ENCODE peak calls at places on chromosomes 3 and 15, in four cellular contexts. M, C, G and N are unnamed samples.

GRCh38 chr15:63238796-63239195 is 38.6 kb upstream of the APH1B start:
- DNase-seq in M (no peak), C (no peak), G (peak), N (no peak)

GRCh38 chr3:41247590-41247989 is 48.3 kb downstream of the CTNNB1 start:
- DNase-seq in M (no peak), C (no peak), G (no peak), N (no peak)

GRCh38 chr15:74616020-74616939 is 644 bp downstream of the CLK3 start:
- DNase-seq in M (no peak), C (peak), G (peak), N (peak)

GRCh38 chr15:91655891-91656290 is 197.6 kb upstream of the SLCO3A1 start:
- DNase-seq in M (no peak), C (no peak), G (no peak), N (no peak)

GRCh38 chr3:195247086-195247862 is 23.7 kb downstream of the XXYLT1 start:
- DNase-seq in M (no peak), C (no peak), G (no peak), N (no peak)

GRCh38 chr3:156291269-156292123 is 171.1 kb downstream of the KCNAB1 start:
- DNase-seq in M (no peak), C (no peak), G (peak), N (peak)

GRCh38 chr3:167575000-167575399 is 78.7 kb downstream of the WDR49 start:
- DNase-seq in M (no peak), C (no peak), G (no peak), N (no peak)

GRCh38 chr3:61239871-61240270 is 11.4 kb downstream of the FHIT start:
- DNase-seq in M (no peak), C (no peak), G (no peak), N (no peak)

GRCh38 chr3:81823882-81824395 is 62.5 kb upstream of the GBE1 start:
- DNase-seq in M (no peak), C (no peak), G (no peak), N (no peak)

GRCh38 chr3:27141668-27142067 is 227.5 kb downstream of the NEK10 start:
- DNase-seq in M (no peak), C (no peak), G (no peak), N (no peak)

GRCh38 chr15:74955796-74956647 is 550 bp downstream of the RPP25 start:
- DNase-seq in M (peak), C (peak), G (no peak), N (no peak)

GRCh38 chr15:41940441-41940857 is 31.9 kb downstream of the EHD4 start:
- DNase-seq in M (no peak), C (no peak), G (peak), N (no peak)

GRCh38 chr3:116129187-116129945 is 315.9 kb downstream of the LSAMP start:
- DNase-seq in M (no peak), C (no peak), G (no peak), N (no peak)

GRCh38 chr3:179045719-179046402 is 25.7 kb downstream of the ZMAT3 start:
- DNase-seq in M (no peak), C (no peak), G (no peak), N (no peak)

GRCh38 chr3:127831723-127832172 is 9.4 kb upstream of the MGLL start:
- DNase-seq in M (no peak), C (peak), G (no peak), N (peak)

GRCh38 chr3:73868688-73869315 is 244.1 kb upstream of the PDZRN3 start:
- DNase-seq in M (peak), C (peak), G (peak), N (peak)

GRCh38 chr15:33866101-33866737 is 102.1 kb upstream of the CHRM5 start:
- DNase-seq in M (no peak), C (no peak), G (no peak), N (no peak)

GRCh38 chr3:46186856-46187700 is 21.0 kb downstream of the CCR1 start:
- DNase-seq in M (no peak), C (no peak), G (no peak), N (no peak)

GRCh38 chr15:100650685-100651084 is 48.3 kb downstream of the ASB7 start:
- DNase-seq in M (peak), C (no peak), G (no peak), N (no peak)

GRCh38 chr3:101050061-101050460 is 56.8 kb upstream of the ABI3BP start:
- DNase-seq in M (no peak), C (no peak), G (no peak), N (no peak)

GRCh38 chr3:116302087-116302747 is 143.1 kb downstream of the LSAMP start:
- DNase-seq in M (no peak), C (no peak), G (no peak), N (no peak)

GRCh38 chr3:165641569-165642310 is 195.5 kb downstream of the BCHE start:
- DNase-seq in M (no peak), C (no peak), G (no peak), N (no peak)

GRCh38 chr3:32414527-32415202 is 23.0 kb downstream of the CMTM7 start:
- DNase-seq in M (no peak), C (peak), G (peak), N (no peak)

GRCh38 chr3:188171682-188172467 is 17.9 kb downstream of the LPP start:
- DNase-seq in M (no peak), C (no peak), G (no peak), N (no peak)

GRCh38 chr3:154851644-154852043 is 228.5 kb upstream of the MME start:
- DNase-seq in M (no peak), C (no peak), G (no peak), N (no peak)

GRCh38 chr15:89477411-89478242 is 18.8 kb downstream of the RHCG start:
- DNase-seq in M (no peak), C (no peak), G (no peak), N (no peak)

GRCh38 chr3:128385080-128385832 is 81.4 kb downstream of the DNAJB8 start:
- DNase-seq in M (no peak), C (peak), G (no peak), N (no peak)

GRCh38 chr15:49215768-49216739 is 46.0 kb downstream of the GALK2 start:
- DNase-seq in M (no peak), C (peak), G (peak), N (no peak)

GRCh38 chr3:66177026-66177425 is 43.8 kb upstream of the SLC25A26 start:
- DNase-seq in M (no peak), C (no peak), G (no peak), N (no peak)

GRCh38 chr3:85912981-85913380 is 954.2 kb downstream of the CADM2 start:
- DNase-seq in M (no peak), C (no peak), G (peak), N (no peak)

GRCh38 chr15:53759333-53759975 is at the start of gene WDR72:
- DNase-seq in M (no peak), C (peak), G (no peak), N (peak)

GRCh38 chr15:25616471-25616870 is 177.6 kb upstream of the UBE3A start:
- DNase-seq in M (no peak), C (no peak), G (no peak), N (no peak)

GRCh38 chr3:81592101-81592500 is 169.3 kb downstream of the GBE1 start:
- DNase-seq in M (no peak), C (no peak), G (peak), N (no peak)

GRCh38 chr3:107392549-107393165 is 15.4 kb downstream of the CCDC54 start:
- DNase-seq in M (no peak), C (no peak), G (peak), N (no peak)

GRCh38 chr15:70016511-70016994 is 81.2 kb downstream of the TLE3 start:
- DNase-seq in M (no peak), C (peak), G (no peak), N (no peak)

GRCh38 chr15:70017025-70017424 is 80.7 kb downstream of the TLE3 start:
- DNase-seq in M (no peak), C (no peak), G (no peak), N (no peak)

GRCh38 chr15:70018646-70019600 is 78.8 kb downstream of the TLE3 start:
- DNase-seq in M (no peak), C (peak), G (no peak), N (peak)

GRCh38 chr15:70020229-70020628 is 77.5 kb downstream of the TLE3 start:
- DNase-seq in M (no peak), C (no peak), G (no peak), N (no peak)

DNA sequence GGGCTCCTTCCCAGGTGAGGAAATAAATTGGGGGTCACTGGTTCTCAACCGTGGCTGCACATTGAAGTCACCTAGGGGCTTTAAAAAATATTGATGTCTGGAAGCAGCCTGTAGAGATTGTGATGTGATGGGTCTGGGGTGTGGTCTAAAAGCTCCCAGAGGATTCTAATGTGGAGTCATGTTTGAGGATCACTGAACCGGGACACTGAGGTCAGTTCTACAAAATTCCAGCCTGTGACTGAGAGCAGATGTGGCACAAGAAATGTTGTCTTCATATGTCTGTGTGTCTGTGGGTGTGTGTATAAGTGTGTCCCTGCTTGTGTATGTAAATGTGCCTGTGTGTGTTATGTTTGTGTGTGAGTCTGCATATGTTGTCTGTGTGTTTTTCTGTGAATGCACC is 79.9 kb downstream of the TLE3 start:
- DNase-seq in M (no peak), C (no peak), G (no peak), N (no peak)
- H3K27ac ChIP-seq in M (no peak), C (no peak), G (no peak), N (no peak)

GRCh38 chr3:24829011-24829581 is 334.4 kb upstream of the THRB start:
- DNase-seq in M (peak), C (peak), G (no peak), N (peak)

GRCh38 chr3:24829632-24830229 is 335.1 kb upstream of the THRB start:
- DNase-seq in M (peak), C (peak), G (no peak), N (peak)

GRCh38 chr3:24832878-24833277 is 338.2 kb upstream of the THRB start:
- DNase-seq in M (no peak), C (no peak), G (peak), N (peak)

GRCh38 chr3:24834442-24834841 is 339.8 kb upstream of the THRB start:
- DNase-seq in M (no peak), C (no peak), G (no peak), N (no peak)

DNA sequence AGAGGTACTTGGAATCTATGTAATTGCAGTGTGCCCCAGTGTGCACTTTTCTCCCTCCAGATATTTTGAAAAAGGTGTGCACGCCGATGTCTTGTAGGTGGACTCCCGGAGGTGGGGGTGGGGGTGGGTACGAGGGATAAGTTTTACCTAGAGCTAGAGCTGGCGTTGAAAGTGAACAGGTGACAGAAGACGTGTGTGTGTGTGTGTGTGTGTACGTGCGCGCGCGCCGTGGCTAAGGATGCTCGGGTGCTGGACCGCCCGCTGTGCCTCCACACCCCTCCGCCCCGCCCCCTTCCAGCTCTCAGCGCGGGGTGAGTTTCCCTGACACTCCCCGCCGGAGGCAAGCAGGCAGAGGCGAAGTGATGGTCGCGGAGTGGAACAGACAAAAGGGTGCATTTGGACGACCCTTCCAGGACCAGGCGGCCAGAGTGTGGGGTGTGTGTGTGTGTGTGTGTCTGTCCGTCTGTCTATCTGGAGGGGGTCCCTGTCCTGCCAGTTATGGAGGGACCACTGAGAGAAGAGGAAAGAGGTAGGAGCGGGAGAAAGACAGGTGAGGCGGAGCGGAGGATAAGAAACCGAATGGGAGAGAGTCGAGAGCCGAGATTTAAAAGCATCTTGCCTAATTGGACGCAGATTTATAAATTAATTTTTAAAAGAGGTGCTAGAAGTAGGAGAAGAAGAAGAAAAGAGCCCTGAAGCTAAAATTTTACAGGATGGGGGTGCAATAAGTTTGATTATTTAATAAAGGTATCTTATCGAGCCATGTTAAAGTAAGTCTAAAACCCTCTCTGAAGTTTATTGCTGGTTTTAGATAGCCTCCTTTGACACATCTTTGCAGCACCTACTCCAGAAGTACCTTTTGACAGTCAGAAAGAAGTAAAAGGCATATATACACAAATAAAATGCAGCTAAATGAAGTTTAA is 335.8 kb upstream of the THRB start:
- DNase-seq in M (no peak), C (peak), G (no peak), N (peak)
- H3K4me3 ChIP-seq in M (peak), C (peak), G (peak), N (peak)

GRCh38 chr3:71203727-71204488 is 379.6 kb downstream of the FOXP1 start:
- DNase-seq in M (no peak), C (no peak), G (no peak), N (no peak)

GRCh38 chr3:71206305-71206704 is 377.2 kb downstream of the FOXP1 start:
- DNase-seq in M (no peak), C (no peak), G (no peak), N (no peak)

GRCh38 chr3:71206821-71207220 is 376.7 kb downstream of the FOXP1 start:
- DNase-seq in M (no peak), C (no peak), G (no peak), N (no peak)

GRCh38 chr3:71201939-71202338 is 381.6 kb downstream of the FOXP1 start:
- DNase-seq in M (no peak), C (peak), G (no peak), N (no peak)

DNA sequence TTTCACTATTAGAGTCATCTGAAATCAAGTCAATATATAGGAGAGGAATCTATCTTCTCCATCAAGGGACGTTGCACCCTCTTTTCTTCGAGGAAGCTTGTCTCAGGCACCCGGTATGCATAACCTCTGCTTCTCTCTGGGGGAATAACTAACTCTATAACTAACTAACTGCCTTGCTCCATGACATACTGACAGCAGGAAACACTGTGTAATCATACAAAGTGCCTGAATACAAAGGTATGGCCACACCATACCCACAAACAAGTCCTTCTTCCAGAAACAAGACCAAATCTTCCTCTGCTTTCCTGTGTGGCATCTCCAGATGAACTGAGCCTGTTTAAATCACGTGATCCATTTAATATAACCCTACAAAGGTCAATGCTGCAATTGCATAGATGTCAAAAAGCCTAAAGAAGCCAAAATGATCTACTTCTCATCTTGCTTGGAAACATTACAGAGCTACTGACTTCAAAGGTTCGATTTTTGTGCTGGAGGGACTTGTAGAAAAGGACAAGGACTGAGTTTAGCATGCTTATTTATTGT is 380.6 kb downstream of the FOXP1 start:
- DNase-seq in M (no peak), C (no peak), G (no peak), N (no peak)
- H3K27ac ChIP-seq in M (no peak), C (peak), G (no peak), N (no peak)

GRCh38 chr3:184716652-184717607 is 5.1 kb upstream of the MAGEF1 start:
- DNase-seq in M (no peak), C (no peak), G (no peak), N (peak)
- H3K4me3 ChIP-seq in M (no peak), C (no peak), G (no peak), N (no peak)

DNA sequence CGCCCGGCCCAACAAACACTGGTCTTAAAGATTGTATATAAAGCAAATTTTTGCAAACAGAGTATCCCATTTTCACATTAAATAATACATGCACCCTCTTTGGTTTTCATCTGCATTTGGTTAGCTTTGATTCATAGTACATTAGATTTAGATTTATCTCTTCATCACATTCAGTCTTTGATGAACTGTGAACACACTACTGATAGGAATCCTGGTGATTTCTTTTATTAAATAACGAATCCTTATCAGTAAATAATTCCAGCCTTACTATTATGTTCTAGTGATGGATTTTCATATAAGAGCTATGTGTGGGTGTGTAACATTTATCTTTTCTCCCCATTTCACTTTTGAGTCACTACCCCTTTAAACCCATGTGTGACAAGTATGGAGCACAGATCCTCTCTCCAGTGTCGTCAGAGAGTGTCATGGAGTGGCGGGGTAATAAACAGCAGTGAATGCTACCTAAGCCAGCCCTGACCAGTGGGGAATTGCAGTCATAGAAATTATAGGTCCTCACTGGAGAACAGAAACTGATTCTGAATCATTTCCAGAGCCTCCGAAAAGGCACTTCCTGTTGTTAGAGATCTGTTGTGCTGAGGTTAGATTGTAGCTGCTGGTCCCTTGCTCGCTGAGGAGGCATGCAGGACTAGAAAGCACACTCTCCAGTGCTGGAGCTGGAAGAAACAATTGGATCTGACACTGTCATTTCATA is 22.0 kb downstream of the SLC7A14 start:
- DNase-seq in M (no peak), C (no peak), G (no peak), N (no peak)
- H3K27ac ChIP-seq in M (no peak), C (no peak), G (no peak), N (no peak)